ENCODE peak calls at places on chromosomes 2 and 18, in nine cellular contexts. Q is sigmoid colon, J is stomach, P is heart left ventricle, U is GM12878, R is ascending aorta, C is upper lobe of right lung, X is thoracic aorta, N is SJSA1. D is an unnamed sample. For H3K4me1, the result is how much of the 10 kb centered on the place peaks cover.

GRCh38 chr18:33576999-33577687 is 876 bp upstream of the ASXL3 start:
- DNase-seq in Q (no peak), J (no peak), P (no peak), U (no peak), R (no peak), C (no peak), X (no peak), N (no peak), D (no peak)

GRCh38 chr2:90207454-90208058 is 1516.1 kb downstream of the RPIA start:
- DNase-seq in Q (no peak), J (no peak), P (no peak), U (peak), R (no peak), C (no peak), X (no peak), N (no peak), D (no peak)

GRCh38 chr2:6826081-6826913 is 39.4 kb downstream of the CMPK2 start:
- DNase-seq in Q (no peak), J (peak), P (no peak), U (peak), R (no peak), C (no peak), X (no peak), N (no peak), D (peak)

GRCh38 chr2:20623241-20623640 is 27.7 kb downstream of the HS1BP3 start:
- DNase-seq in Q (no peak), J (no peak), P (peak), U (no peak), R (peak), C (peak), X (no peak), N (no peak), D (no peak)

GRCh38 chr2:37857485-37858196 is 67.4 kb upstream of the RMDN2 start:
- DNase-seq in Q (no peak), J (no peak), P (no peak), U (no peak), R (no peak), C (no peak), X (no peak), N (no peak), D (no peak)

GRCh38 chr2:141186413-141187062 is 944.3 kb downstream of the LRP1B start:
- DNase-seq in Q (no peak), J (no peak), P (no peak), U (no peak), R (no peak), C (no peak), X (no peak), N (no peak), D (no peak)

GRCh38 chr2:124024491-124025348 is at the start of gene CNTNAP5:
- DNase-seq in Q (no peak), J (peak), P (peak), U (no peak), R (no peak), C (peak), X (no peak), N (no peak), D (no peak)

GRCh38 chr2:46471-47345 is at the start of gene FAM110C:
- DNase-seq in Q (no peak), J (peak), P (peak), U (no peak), R (peak), C (peak), X (peak), N (no peak), D (no peak)

GRCh38 chr2:113079123-113079522 is 11.4 kb downstream of the IL1F10 start:
- DNase-seq in Q (no peak), J (no peak), P (no peak), U (no peak), R (no peak), C (no peak), X (no peak), N (no peak), D (no peak)

GRCh38 chr18:54806526-54806925 is 21.8 kb upstream of the RAB27B start:
- DNase-seq in Q (no peak), J (no peak), P (no peak), U (no peak), R (no peak), C (no peak), X (no peak), N (no peak), D (no peak)

GRCh38 chr2:174026122-174026845 is 61.1 kb upstream of the SP3 start:
- DNase-seq in Q (no peak), J (no peak), P (no peak), U (no peak), R (no peak), C (no peak), X (no peak), N (no peak), D (no peak)

GRCh38 chr2:74835831-74836674 is 2.1 kb downstream of the HK2 start:
- DNase-seq in Q (no peak), J (no peak), P (no peak), U (no peak), R (no peak), C (no peak), X (no peak), N (no peak), D (no peak)

GRCh38 chr18:12973562-12974213 is 17.5 kb upstream of the CEP192 start:
- DNase-seq in Q (no peak), J (no peak), P (no peak), U (no peak), R (no peak), C (no peak), X (no peak), N (no peak), D (no peak)

GRCh38 chr2:84243788-84244627 is 215.1 kb downstream of the SUCLG1 start:
- DNase-seq in Q (no peak), J (no peak), P (no peak), U (no peak), R (no peak), C (no peak), X (no peak), N (no peak), D (no peak)

GRCh38 chr2:50658883-50659282 is 373.0 kb downstream of the NRXN1 start:
- DNase-seq in Q (no peak), J (no peak), P (no peak), U (no peak), R (no peak), C (no peak), X (no peak), N (no peak), D (no peak)

GRCh38 chr2:235935773-235936172 is 232.4 kb downstream of the GBX2 start:
- DNase-seq in Q (peak), J (peak), P (no peak), U (no peak), R (no peak), C (no peak), X (no peak), N (no peak), D (no peak)

GRCh38 chr2:751474-751873 is 74.3 kb upstream of the TMEM18 start:
- DNase-seq in Q (no peak), J (no peak), P (no peak), U (no peak), R (no peak), C (no peak), X (no peak), N (no peak), D (no peak)

GRCh38 chr2:190535586-190535985 is 1.1 kb upstream of the NEMP2 start:
- DNase-seq in Q (no peak), J (no peak), P (no peak), U (no peak), R (no peak), C (no peak), X (no peak), N (no peak), D (no peak)

GRCh38 chr18:2853926-2854664 is 7.3 kb downstream of the EMILIN2 start:
- DNase-seq in Q (peak), J (no peak), P (no peak), U (no peak), R (no peak), C (no peak), X (no peak), N (peak), D (no peak)

GRCh38 chr2:161243873-161244272 is 64.4 kb upstream of the PSMD14 start:
- DNase-seq in Q (no peak), J (no peak), P (no peak), U (no peak), R (no peak), C (no peak), X (no peak), N (no peak), D (no peak)

GRCh38 chr2:180359522-180360282 is 352.6 kb upstream of the CWC22 start:
- DNase-seq in Q (no peak), J (peak), P (no peak), U (peak), R (no peak), C (no peak), X (no peak), N (no peak), D (no peak)

GRCh38 chr2:28359222-28360065 is 33.2 kb upstream of the FOSL2 start:
- DNase-seq in Q (no peak), J (peak), P (peak), U (peak), R (peak), C (no peak), X (no peak), N (peak), D (peak)

GRCh38 chr2:150677561-150677960 is 190.1 kb upstream of the RND3 start:
- DNase-seq in Q (no peak), J (no peak), P (no peak), U (no peak), R (no peak), C (no peak), X (no peak), N (no peak), D (no peak)

GRCh38 chr2:28415010-28415409 is 22.4 kb downstream of the FOSL2 start:
- DNase-seq in Q (peak), J (no peak), P (no peak), U (no peak), R (no peak), C (peak), X (no peak), N (no peak), D (no peak)

GRCh38 chr2:238133499-238134392 is 4.7 kb upstream of the KLHL30 start:
- DNase-seq in Q (no peak), J (no peak), P (peak), U (no peak), R (no peak), C (no peak), X (no peak), N (no peak), D (no peak)

GRCh38 chr2:62672601-62673000 is 32.9 kb upstream of the EHBP1 start:
- DNase-seq in Q (no peak), J (no peak), P (no peak), U (no peak), R (no peak), C (no peak), X (no peak), N (peak), D (no peak)

GRCh38 chr2:211503856-211504255 is 947.5 kb downstream of the CPS1 start:
- DNase-seq in Q (no peak), J (no peak), P (no peak), U (no peak), R (no peak), C (no peak), X (no peak), N (no peak), D (no peak)

GRCh38 chr2:218003994-218004419 is 1.2 kb upstream of the TNS1 start:
- DNase-seq in Q (peak), J (peak), P (peak), U (no peak), R (peak), C (no peak), X (peak), N (peak), D (no peak)

GRCh38 chr18:68362907-68363306 is 352.0 kb downstream of the TMX3 start:
- DNase-seq in Q (no peak), J (no peak), P (no peak), U (no peak), R (no peak), C (no peak), X (no peak), N (no peak), D (no peak)

GRCh38 chr2:100000915-100001707 is 141.3 kb downstream of the AFF3 start:
- DNase-seq in Q (no peak), J (no peak), P (no peak), U (no peak), R (no peak), C (no peak), X (no peak), N (no peak), D (no peak)

GRCh38 chr2:64277101-64277849 is 133.1 kb upstream of the PELI1 start:
- DNase-seq in Q (no peak), J (no peak), P (no peak), U (no peak), R (no peak), C (no peak), X (no peak), N (peak), D (no peak)

GRCh38 chr2:29082804-29083495 is 8.6 kb upstream of the PCARE start:
- DNase-seq in Q (no peak), J (no peak), P (no peak), U (peak), R (no peak), C (no peak), X (no peak), N (no peak), D (no peak)

GRCh38 chr2:127688405-127688804 is 12.9 kb upstream of the SFT2D3 start:
- DNase-seq in Q (no peak), J (no peak), P (no peak), U (no peak), R (no peak), C (no peak), X (no peak), N (no peak), D (no peak)

GRCh38 chr2:85017436-85018048 is 46.6 kb downstream of the KCMF1 start:
- DNase-seq in Q (no peak), J (no peak), P (no peak), U (no peak), R (no peak), C (no peak), X (no peak), N (no peak), D (no peak)

GRCh38 chr2:71530246-71530986 is 77.1 kb downstream of the DYSF start:
- DNase-seq in Q (peak), J (no peak), P (no peak), U (no peak), R (peak), C (peak), X (no peak), N (no peak), D (no peak)

GRCh38 chr2:19140463-19141208 is 217.8 kb downstream of the OSR1 start:
- DNase-seq in Q (no peak), J (no peak), P (no peak), U (no peak), R (no peak), C (no peak), X (no peak), N (peak), D (peak)

GRCh38 chr2:174778479-174778962 is 14.2 kb upstream of the CHRNA1 start:
- DNase-seq in Q (no peak), J (no peak), P (peak), U (peak), R (peak), C (peak), X (no peak), N (peak), D (no peak)

GRCh38 chr2:235085476-235085875 is 133.7 kb downstream of the SH3BP4 start:
- DNase-seq in Q (no peak), J (no peak), P (no peak), U (no peak), R (no peak), C (no peak), X (no peak), N (no peak), D (no peak)

GRCh38 chr18:8501044-8501443 is 108.2 kb upstream of the RAB12 start:
- DNase-seq in Q (peak), J (no peak), P (no peak), U (no peak), R (no peak), C (no peak), X (no peak), N (no peak), D (no peak)

GRCh38 chr2:165011199-165011598 is 55.9 kb upstream of the SLC38A11 start:
- DNase-seq in Q (no peak), J (no peak), P (no peak), U (no peak), R (no peak), C (no peak), X (no peak), N (no peak), D (no peak)

GRCh38 chr2:166888180-166888579 is at the start of gene XIRP2:
- DNase-seq in Q (no peak), J (no peak), P (no peak), U (no peak), R (no peak), C (no peak), X (no peak), N (no peak), D (no peak)

GRCh38 chr2:166895243-166895642 is 7.0 kb downstream of the XIRP2 start:
- DNase-seq in Q (no peak), J (no peak), P (no peak), U (no peak), R (no peak), C (no peak), X (no peak), N (no peak), D (no peak)

GRCh38 chr2:166897666-166898065 is 9.4 kb downstream of the XIRP2 start:
- DNase-seq in Q (no peak), J (no peak), P (no peak), U (no peak), R (no peak), C (no peak), X (no peak), N (no peak), D (no peak)

GRCh38 chr2:166891727-166892126 is 3.4 kb downstream of the XIRP2 start:
- DNase-seq in Q (no peak), J (no peak), P (no peak), U (no peak), R (no peak), C (no peak), X (no peak), N (no peak), D (no peak)

GRCh38 chr2:166892397-166892796 is 4.1 kb downstream of the XIRP2 start:
- DNase-seq in Q (no peak), J (no peak), P (no peak), U (no peak), R (no peak), C (no peak), X (no peak), N (no peak), D (no peak)
- H3K4me1 ChIP-seq in Q (under half), J (under half), P (under half), U (under half), R (under half), C (under half), X (under half), N (under half), D (under half)

GRCh38 chr2:96797066-96797625 is 18.9 kb upstream of the CNNM3 start:
- DNase-seq in Q (peak), J (no peak), P (no peak), U (no peak), R (no peak), C (no peak), X (no peak), N (no peak), D (no peak)
- H3K4me1 ChIP-seq in Q (under half), J (under half), P (under half), U (under half), R (under half), C (under half), X (under half), N (under half), D (under half)

DNA sequence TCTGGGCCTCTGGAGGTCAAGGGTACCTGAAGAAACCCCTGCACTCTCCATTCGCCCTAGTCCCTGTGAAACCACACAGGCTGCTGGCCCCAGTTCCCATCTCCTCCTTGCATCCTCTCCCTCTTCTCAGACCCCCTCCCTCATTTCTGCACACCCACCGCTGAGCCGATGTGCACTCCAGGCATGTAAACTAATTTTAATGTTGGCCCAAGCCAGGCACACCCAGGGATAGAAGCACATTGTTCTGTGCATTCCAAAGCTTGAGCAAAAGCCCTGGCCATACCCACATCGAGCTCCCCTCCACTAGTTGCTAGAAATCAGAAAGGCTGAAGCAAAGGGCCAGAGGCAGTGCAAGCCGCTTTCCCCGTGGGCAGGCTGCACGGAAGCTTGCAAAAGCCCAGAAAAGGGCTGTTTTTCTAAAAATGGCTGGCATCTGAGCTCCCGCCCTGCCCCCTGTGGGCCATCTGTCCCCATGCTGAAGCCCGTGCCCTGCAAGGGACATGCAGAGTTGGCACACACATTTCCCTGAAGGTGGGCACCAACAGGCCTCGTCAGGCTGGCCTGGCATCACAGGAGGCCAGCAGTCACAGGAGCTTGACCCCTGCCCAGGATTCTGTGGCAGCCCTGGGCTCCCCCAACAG is 181.6 kb downstream of the SMAD7 start:
- DNase-seq in Q (no peak), J (no peak), P (no peak), U (no peak), R (no peak), C (no peak), X (no peak), N (no peak), D (no peak)
- H3K4me1 ChIP-seq in Q (under half), J (under half), P (under half), U (under half), R (under half), C (under half), X (under half), N (under half), D (under half)

DNA sequence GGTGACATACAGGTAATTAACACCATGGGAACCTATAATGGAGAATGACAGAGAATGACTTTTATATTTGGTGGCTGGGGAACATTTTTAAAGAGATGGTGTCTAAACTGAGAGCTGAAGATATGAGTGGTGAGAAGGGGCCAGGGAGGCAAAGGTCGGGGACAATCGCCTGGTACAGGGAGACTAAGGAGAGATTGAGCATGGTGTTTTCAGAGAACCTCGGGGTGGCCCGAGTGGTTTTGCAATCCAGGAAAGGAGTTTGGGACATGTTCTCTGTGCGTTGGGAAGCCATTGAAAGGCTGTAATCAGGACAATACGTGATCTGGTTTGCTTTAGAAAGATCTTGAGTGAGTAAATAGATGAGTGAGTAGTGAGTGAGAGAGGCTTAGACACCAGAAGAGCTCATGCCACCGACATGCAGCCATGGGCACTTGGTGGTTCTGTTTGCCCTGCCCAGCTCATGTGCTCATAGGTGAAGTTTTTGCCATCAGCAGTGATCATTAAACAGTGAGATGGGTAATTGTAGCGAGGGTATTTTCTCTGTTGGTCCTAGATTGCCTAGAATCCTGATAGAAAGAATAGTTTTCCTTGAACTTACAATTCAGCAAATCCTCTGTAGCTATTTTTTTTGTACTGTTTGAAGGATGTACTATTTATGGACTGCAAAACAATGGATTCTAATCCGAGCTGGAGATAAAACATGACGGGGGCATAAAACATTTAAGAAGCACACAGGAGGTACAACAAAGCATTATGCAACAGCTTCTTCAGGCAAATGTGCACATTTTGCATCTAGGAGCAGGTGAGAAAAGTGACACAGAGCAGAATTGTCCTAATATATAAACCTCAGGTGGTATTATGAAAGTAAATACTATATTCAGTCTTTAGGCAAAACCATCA is 114.8 kb downstream of the SH3RF3 start:
- DNase-seq in Q (no peak), J (no peak), P (no peak), U (no peak), R (peak), C (peak), X (no peak), N (no peak), D (no peak)
- H3K4me1 ChIP-seq in Q (half or more), J (half or more), P (under half), U (under half), R (under half), C (half or more), X (half or more), N (half or more), D (under half)